ENCODE peak calls at places on chromosomes 3 and 15, in six cellular contexts. U, E, A, Z, C and T are unnamed samples. For H3K36me3, the result is how much of the 10 kb centered on the place peaks cover.

GRCh38 chr3:127064391-127065137 is 81.6 kb downstream of the PLXNA1 start:
- DNase-seq in U (no peak), E (peak), A (peak), Z (no peak), C (no peak), T (no peak)

GRCh38 chr15:40957581-40958051 is 4.3 kb downstream of the CHAC1 start:
- DNase-seq in U (no peak), E (peak), A (peak), Z (no peak), C (peak), T (peak)

GRCh38 chr3:22542311-22542710 is 660.8 kb upstream of the UBE2E2 start:
- DNase-seq in U (no peak), E (no peak), A (no peak), Z (no peak), C (no peak), T (no peak)

GRCh38 chr15:72127724-72128322 is 9.6 kb downstream of the SENP8 start:
- DNase-seq in U (no peak), E (no peak), A (no peak), Z (no peak), C (no peak), T (no peak)

GRCh38 chr15:65824941-65825544 is 33.0 kb upstream of the DENND4A start:
- DNase-seq in U (no peak), E (peak), A (no peak), Z (no peak), C (no peak), T (no peak)

GRCh38 chr3:124496066-124496465 is 234.2 kb upstream of the UMPS start:
- DNase-seq in U (no peak), E (no peak), A (no peak), Z (no peak), C (no peak), T (no peak)

GRCh38 chr3:57855943-57856342 is 99.8 kb downstream of the SLMAP start:
- DNase-seq in U (no peak), E (no peak), A (no peak), Z (no peak), C (no peak), T (no peak)

GRCh38 chr15:93759626-93760025 is 471.7 kb upstream of the MCTP2 start:
- DNase-seq in U (no peak), E (no peak), A (no peak), Z (no peak), C (no peak), T (no peak)

GRCh38 chr15:85142324-85142723 is 160.7 kb downstream of the PDE8A start:
- DNase-seq in U (no peak), E (no peak), A (no peak), Z (no peak), C (no peak), T (no peak)

GRCh38 chr3:154132777-154133375 is 11.7 kb downstream of the ARHGEF26 start:
- DNase-seq in U (no peak), E (no peak), A (no peak), Z (no peak), C (no peak), T (no peak)

GRCh38 chr3:25426408-25426807 is 1.7 kb upstream of the RARB start:
- DNase-seq in U (no peak), E (no peak), A (no peak), Z (no peak), C (no peak), T (peak)

GRCh38 chr15:41921167-41921566 is 27.3 kb upstream of the SPTBN5 start:
- DNase-seq in U (no peak), E (no peak), A (no peak), Z (no peak), C (no peak), T (no peak)

GRCh38 chr15:70523192-70523591 is 240.2 kb downstream of the UACA start:
- DNase-seq in U (no peak), E (peak), A (peak), Z (no peak), C (no peak), T (no peak)

GRCh38 chr3:97917813-97918536 is 54.3 kb downstream of the RIOX2 start:
- DNase-seq in U (peak), E (no peak), A (no peak), Z (no peak), C (no peak), T (no peak)

GRCh38 chr3:162034368-162034767 is 537.8 kb downstream of the OTOL1 start:
- DNase-seq in U (no peak), E (no peak), A (no peak), Z (no peak), C (no peak), T (no peak)

GRCh38 chr15:69446947-69447346 is 5.7 kb upstream of the RPLP1 start:
- DNase-seq in U (no peak), E (no peak), A (no peak), Z (no peak), C (no peak), T (no peak)

GRCh38 chr15:69443032-69443611 is 9.5 kb upstream of the RPLP1 start:
- DNase-seq in U (no peak), E (no peak), A (no peak), Z (no peak), C (no peak), T (no peak)

GRCh38 chr15:69439623-69440022 is 13.0 kb upstream of the RPLP1 start:
- DNase-seq in U (no peak), E (no peak), A (no peak), Z (no peak), C (no peak), T (no peak)

GRCh38 chr15:69444686-69445085 is 7.9 kb upstream of the RPLP1 start:
- DNase-seq in U (no peak), E (no peak), A (no peak), Z (no peak), C (no peak), T (no peak)
- TF ChIP-seq POLR2A in U (no peak), E (no peak), A (no peak), Z (no peak), C (no peak), T (no peak)

GRCh38 chr3:100089802-100090668 is 24.3 kb downstream of the FILIP1L start:
- DNase-seq in U (peak), E (no peak), A (no peak), Z (peak), C (no peak), T (no peak)
- TF ChIP-seq POLR2AphosphoS5 in U (no peak), E (no peak), A (no peak), Z (no peak), C (no peak), T (no peak)

DNA sequence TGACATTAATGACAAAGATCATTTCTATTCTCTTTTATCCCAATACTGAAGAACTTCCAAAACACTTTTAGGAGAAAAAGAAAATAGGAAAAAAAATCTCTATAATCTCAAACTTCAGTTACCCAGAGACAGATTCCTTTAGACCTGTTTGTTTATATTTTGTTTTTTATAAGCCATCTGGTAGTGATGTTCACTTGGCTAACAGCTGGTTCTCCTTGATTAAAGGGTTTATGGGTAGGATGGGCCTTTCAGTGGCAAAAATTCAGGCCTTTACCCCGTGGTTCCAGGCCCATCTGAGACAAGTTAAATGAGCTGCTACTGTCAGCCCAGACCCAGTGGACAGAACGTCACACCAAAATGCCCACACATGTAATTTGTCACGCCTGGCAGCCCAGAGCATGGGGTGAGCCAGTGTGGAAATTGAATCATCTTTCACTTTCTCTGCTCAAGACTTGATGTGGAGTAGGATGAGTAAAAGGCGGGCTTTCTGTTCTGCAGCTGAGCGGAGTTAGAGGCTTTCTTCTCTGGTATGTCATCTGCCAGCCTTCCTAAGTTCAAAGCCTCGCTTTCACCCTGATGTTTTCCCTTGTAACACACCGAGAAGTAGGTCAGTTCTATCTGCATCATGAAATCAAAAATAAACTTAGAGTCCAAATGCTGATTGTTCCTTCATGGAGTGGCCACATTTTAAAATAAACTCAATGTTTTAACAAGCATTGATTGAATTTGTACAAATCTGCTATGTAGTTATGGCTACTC is 62.5 kb upstream of the SKOR1 start:
- DNase-seq in U (no peak), E (no peak), A (no peak), Z (no peak), C (no peak), T (no peak)
- H3K36me3 ChIP-seq in U (under half), E (under half), A (under half), Z (under half), C (under half), T (under half)

GRCh38 chr3:128617270-128617556 is 33.4 kb downstream of the RPN1 start:
- DNase-seq in U (no peak), E (no peak), A (no peak), Z (no peak), C (no peak), T (no peak)

GRCh38 chr3:128619146-128619890 is 31.3 kb downstream of the RPN1 start:
- DNase-seq in U (no peak), E (no peak), A (no peak), Z (no peak), C (no peak), T (no peak)

GRCh38 chr3:128616516-128617269 is 33.9 kb downstream of the RPN1 start:
- DNase-seq in U (no peak), E (peak), A (peak), Z (no peak), C (no peak), T (peak)

GRCh38 chr3:128618398-128618726 is 32.3 kb downstream of the RPN1 start:
- DNase-seq in U (no peak), E (no peak), A (no peak), Z (no peak), C (no peak), T (no peak)

GRCh38 chr3:128617557-128618397 is 32.8 kb downstream of the RPN1 start:
- DNase-seq in U (peak), E (peak), A (peak), Z (peak), C (peak), T (peak)
- TF ChIP-seq POLR2A in U (peak), E (no peak), A (peak), Z (no peak), C (no peak), T (no peak)